ENCODE peak calls at places on chromosomes 12 and 14, in five cellular contexts. One of them, this sample, is unnamed.

GRCh38 chr14:61322799-61323290 is 1.5 kb downstream of the PRKCH start:
- DNase-seq in lower lobe of right lung: peak; percentile 59
- DNase-seq in Karpas-422: no peak
- DNase-seq in mucosa of descending colon: no peak
- DNase-seq in HFF-Myc: no peak
- DNase-seq in this sample: no peak

GRCh38 chr14:93011650-93012317 is 88.8 kb downstream of the CHGA start:
- DNase-seq in Karpas-422: no peak
- DNase-seq in mucosa of descending colon: no peak
- DNase-seq in lower lobe of right lung: no peak
- DNase-seq in HFF-Myc: no peak
- DNase-seq in this sample: no peak

GRCh38 chr12:25839470-25839869 is 119.0 kb upstream of the RASSF8 start:
- DNase-seq in Karpas-422: no peak
- DNase-seq in HFF-Myc: no peak
- DNase-seq in lower lobe of right lung: no peak
- DNase-seq in mucosa of descending colon: no peak
- DNase-seq in this sample: no peak

GRCh38 chr12:100953217-100953616 is 158.6 kb downstream of the ANO4 start:
- DNase-seq in lower lobe of right lung: no peak
- DNase-seq in Karpas-422: no peak
- DNase-seq in HFF-Myc: no peak
- DNase-seq in mucosa of descending colon: no peak
- DNase-seq in this sample: no peak

GRCh38 chr12:47652491-47653234 is 53.2 kb downstream of the RPAP3 start:
- DNase-seq in mucosa of descending colon: peak; percentile 15
- DNase-seq in Karpas-422: peak; percentile 53
- DNase-seq in HFF-Myc: no peak
- DNase-seq in lower lobe of right lung: no peak
- DNase-seq in this sample: no peak

GRCh38 chr14:92578511-92578910 is 64.9 kb downstream of the RIN3 start:
- DNase-seq in Karpas-422: no peak
- DNase-seq in mucosa of descending colon: no peak
- DNase-seq in HFF-Myc: no peak
- DNase-seq in lower lobe of right lung: no peak
- DNase-seq in this sample: no peak

GRCh38 chr12:79689477-79690155 is 1.1 kb downstream of the PAWR start:
- DNase-seq in HFF-Myc: no peak
- DNase-seq in lower lobe of right lung: peak; percentile 68
- DNase-seq in mucosa of descending colon: peak; percentile 62
- DNase-seq in Karpas-422: peak; percentile 80
- DNase-seq in this sample: peak; percentile 40

GRCh38 chr12:124463341-124463861 is 104.0 kb downstream of the NCOR2 start:
- DNase-seq in Karpas-422: no peak
- DNase-seq in HFF-Myc: no peak
- DNase-seq in mucosa of descending colon: no peak
- DNase-seq in lower lobe of right lung: peak; percentile 30
- DNase-seq in this sample: no peak

GRCh38 chr12:53399896-53400295 is 19.9 kb downstream of the SP1 start:
- DNase-seq in Karpas-422: no peak
- DNase-seq in mucosa of descending colon: no peak
- DNase-seq in lower lobe of right lung: no peak
- DNase-seq in HFF-Myc: no peak
- DNase-seq in this sample: no peak

GRCh38 chr12:26369588-26369987 is 174.2 kb downstream of the SSPN start:
- DNase-seq in lower lobe of right lung: no peak
- DNase-seq in HFF-Myc: peak; percentile 50
- DNase-seq in Karpas-422: no peak
- DNase-seq in mucosa of descending colon: no peak
- DNase-seq in this sample: no peak

GRCh38 chr14:65431951-65432350 is 19.4 kb downstream of the FUT8 start:
- DNase-seq in lower lobe of right lung: no peak
- DNase-seq in Karpas-422: no peak
- DNase-seq in mucosa of descending colon: no peak
- DNase-seq in HFF-Myc: no peak
- DNase-seq in this sample: no peak

GRCh38 chr14:23071244-23071974 is 14.1 kb upstream of the CDH24 start:
- DNase-seq in mucosa of descending colon: peak; percentile 84
- DNase-seq in lower lobe of right lung: peak; percentile 84
- DNase-seq in HFF-Myc: peak; percentile 87
- DNase-seq in Karpas-422: peak; percentile 96
- DNase-seq in this sample: peak; percentile 84

GRCh38 chr14:21852061-21852664 is 178.5 kb upstream of the OR4E1 start:
- DNase-seq in Karpas-422: peak; percentile 82
- DNase-seq in mucosa of descending colon: peak; percentile 65
- DNase-seq in lower lobe of right lung: no peak
- DNase-seq in HFF-Myc: no peak
- DNase-seq in this sample: no peak

GRCh38 chr14:46782281-46782680 is 130.7 kb upstream of the RPL10L start:
- DNase-seq in Karpas-422: no peak
- DNase-seq in mucosa of descending colon: no peak
- DNase-seq in HFF-Myc: no peak
- DNase-seq in lower lobe of right lung: no peak
- DNase-seq in this sample: no peak

GRCh38 chr14:79467837-79468236 is 743.5 kb downstream of the DIO2 start:
- DNase-seq in lower lobe of right lung: no peak
- DNase-seq in HFF-Myc: no peak
- DNase-seq in Karpas-422: no peak
- DNase-seq in mucosa of descending colon: peak; percentile 68
- DNase-seq in this sample: no peak

GRCh38 chr12:53759261-53759660 is 7.5 kb upstream of the CISTR start:
- DNase-seq in Karpas-422: no peak
- DNase-seq in lower lobe of right lung: no peak
- DNase-seq in HFF-Myc: no peak
- DNase-seq in mucosa of descending colon: no peak
- DNase-seq in this sample: no peak

GRCh38 chr12:9064201-9064814 is 51.4 kb downstream of the A2M start:
- DNase-seq in lower lobe of right lung: peak; percentile 73
- DNase-seq in HFF-Myc: no peak
- DNase-seq in mucosa of descending colon: peak; percentile 70
- DNase-seq in Karpas-422: no peak
- DNase-seq in this sample: peak; percentile 54

GRCh38 chr14:35470775-35471174 is 63.2 kb upstream of the INSM2 start:
- DNase-seq in Karpas-422: no peak
- DNase-seq in mucosa of descending colon: no peak
- DNase-seq in HFF-Myc: no peak
- DNase-seq in lower lobe of right lung: no peak
- DNase-seq in this sample: no peak

GRCh38 chr12:9925746-9926393 is 6.3 kb downstream of the CLEC2A start:
- DNase-seq in lower lobe of right lung: no peak
- DNase-seq in mucosa of descending colon: no peak
- DNase-seq in Karpas-422: peak; percentile 66
- DNase-seq in HFF-Myc: no peak
- DNase-seq in this sample: no peak

GRCh38 chr12:111557271-111558106 is 41.6 kb downstream of the ATXN2 start:
- DNase-seq in lower lobe of right lung: no peak
- DNase-seq in HFF-Myc: no peak
- DNase-seq in mucosa of descending colon: no peak
- DNase-seq in Karpas-422: no peak
- DNase-seq in this sample: no peak

GRCh38 chr14:102080183-102081080 is 6.4 kb downstream of the HSP90AA1 start:
- DNase-seq in mucosa of descending colon: no peak
- DNase-seq in Karpas-422: peak; percentile 75
- DNase-seq in HFF-Myc: no peak
- DNase-seq in lower lobe of right lung: no peak
- DNase-seq in this sample: no peak

GRCh38 chr12:57223191-57224165 is 6.0 kb upstream of the SHMT2 start:
- DNase-seq in lower lobe of right lung: no peak
- DNase-seq in Karpas-422: no peak
- DNase-seq in HFF-Myc: no peak
- DNase-seq in mucosa of descending colon: no peak
- DNase-seq in this sample: no peak

GRCh38 chr14:89399594-89400068 is 17.4 kb downstream of the FOXN3 start:
- DNase-seq in HFF-Myc: peak; percentile 72
- DNase-seq in mucosa of descending colon: no peak
- DNase-seq in Karpas-422: no peak
- DNase-seq in lower lobe of right lung: no peak
- DNase-seq in this sample: no peak

GRCh38 chr14:74981833-74982232 is 20.9 kb upstream of the EIF2B2 start:
- DNase-seq in Karpas-422: no peak
- DNase-seq in HFF-Myc: no peak
- DNase-seq in lower lobe of right lung: no peak
- DNase-seq in mucosa of descending colon: no peak
- DNase-seq in this sample: no peak

GRCh38 chr12:52573306-52573705 is 337 bp downstream of the KRT74 start:
- DNase-seq in mucosa of descending colon: no peak
- DNase-seq in Karpas-422: no peak
- DNase-seq in HFF-Myc: no peak
- DNase-seq in lower lobe of right lung: no peak
- DNase-seq in this sample: no peak

GRCh38 chr14:71449316-71450055 is 482.7 kb upstream of the RGS6 start:
- DNase-seq in Karpas-422: no peak
- DNase-seq in HFF-Myc: no peak
- DNase-seq in mucosa of descending colon: no peak
- DNase-seq in lower lobe of right lung: no peak
- DNase-seq in this sample: no peak
- H3K4me3 ChIP-seq in Karpas-422: no peak overlapping the region
- H3K4me3 ChIP-seq in HFF-Myc: no peak overlapping the region
- H3K4me3 ChIP-seq in mucosa of descending colon: no peak overlapping the region
- H3K4me3 ChIP-seq in lower lobe of right lung: no peak overlapping the region
- H3K4me3 ChIP-seq in this sample: no peak overlapping the region

GRCh38 chr14:32492482-32492881 is 163.4 kb downstream of the AKAP6 start:
- DNase-seq in lower lobe of right lung: no peak
- DNase-seq in HFF-Myc: no peak
- DNase-seq in mucosa of descending colon: no peak
- DNase-seq in Karpas-422: no peak
- DNase-seq in this sample: no peak

GRCh38 chr14:32495435-32495734 is 166.3 kb downstream of the AKAP6 start:
- DNase-seq in lower lobe of right lung: no peak
- DNase-seq in mucosa of descending colon: no peak
- DNase-seq in Karpas-422: no peak
- DNase-seq in HFF-Myc: no peak
- DNase-seq in this sample: no peak

GRCh38 chr14:32491413-32492016 is 162.4 kb downstream of the AKAP6 start:
- DNase-seq in lower lobe of right lung: no peak
- DNase-seq in mucosa of descending colon: peak; percentile 9
- DNase-seq in Karpas-422: no peak
- DNase-seq in HFF-Myc: no peak
- DNase-seq in this sample: no peak

GRCh38 chr14:32497233-32497632 is 168.1 kb downstream of the AKAP6 start:
- DNase-seq in Karpas-422: no peak
- DNase-seq in lower lobe of right lung: no peak
- DNase-seq in mucosa of descending colon: no peak
- DNase-seq in HFF-Myc: no peak
- DNase-seq in this sample: no peak

DNA sequence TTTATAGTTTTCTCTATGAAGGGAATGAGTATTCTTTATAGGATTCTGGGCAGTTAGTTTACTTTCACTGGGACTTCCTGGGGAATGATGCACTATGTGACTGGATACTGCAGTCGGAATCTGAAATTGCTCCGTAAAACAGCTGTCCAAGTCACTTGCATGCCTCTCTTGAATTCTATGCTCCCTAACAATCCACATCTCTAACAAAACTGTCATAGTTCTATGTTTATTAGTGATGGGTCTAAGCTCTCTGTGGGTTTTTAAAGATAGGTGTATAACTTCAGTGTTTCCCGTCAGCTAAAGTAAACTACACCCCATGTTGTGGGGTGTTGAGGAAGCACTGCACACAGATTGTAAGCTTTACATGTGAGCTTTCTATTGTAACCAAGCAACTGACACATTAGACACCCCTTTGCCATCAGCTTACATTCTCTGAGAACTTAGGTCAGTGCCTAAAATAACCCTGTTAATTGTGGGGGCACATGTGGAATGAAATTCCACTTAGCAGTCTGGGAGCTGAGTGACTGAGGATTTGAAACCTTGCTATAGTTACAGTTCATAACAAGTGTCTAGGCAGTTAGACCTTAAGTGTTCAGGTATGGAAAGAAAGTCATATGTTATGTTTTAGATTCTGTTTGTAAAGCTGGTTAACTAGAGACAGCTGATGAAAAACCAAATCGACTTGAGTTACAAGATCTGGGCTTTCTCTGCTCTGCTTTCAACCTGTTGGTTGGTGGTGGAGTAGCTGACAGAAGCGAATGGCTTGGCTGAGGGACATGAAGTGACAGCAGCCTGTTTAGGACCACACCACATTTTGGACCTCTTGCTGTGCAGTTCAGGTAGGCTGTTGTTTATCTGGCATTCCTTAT is 165.7 kb downstream of the AKAP6 start:
- DNase-seq in HFF-Myc: no peak
- DNase-seq in Karpas-422: no peak
- DNase-seq in lower lobe of right lung: no peak
- DNase-seq in mucosa of descending colon: no peak
- DNase-seq in this sample: no peak
- H3K4me3 ChIP-seq in HFF-Myc: peak overlapping the region; percentile 4
- H3K4me3 ChIP-seq in Karpas-422: no peak overlapping the region
- H3K4me3 ChIP-seq in lower lobe of right lung: no peak overlapping the region
- H3K4me3 ChIP-seq in mucosa of descending colon: no peak overlapping the region
- H3K4me3 ChIP-seq in this sample: no peak overlapping the region

GRCh38 chr14:55102141-55102547 is 26.9 kb upstream of the LGALS3 start:
- DNase-seq in lower lobe of right lung: peak; percentile 84
- DNase-seq in mucosa of descending colon: peak; percentile 71
- DNase-seq in Karpas-422: peak; percentile 71
- DNase-seq in HFF-Myc: peak; percentile 99
- DNase-seq in this sample: peak; percentile 85
- H3K4me3 ChIP-seq in lower lobe of right lung: no peak overlapping the region
- H3K4me3 ChIP-seq in mucosa of descending colon: no peak overlapping the region
- H3K4me3 ChIP-seq in Karpas-422: no peak overlapping the region
- H3K4me3 ChIP-seq in HFF-Myc: peak overlapping the region; percentile 43
- H3K4me3 ChIP-seq in this sample: no peak overlapping the region

GRCh38 chr12:121130866-121131373 is 1.8 kb upstream of the P2RX7 start:
- DNase-seq in mucosa of descending colon: no peak
- DNase-seq in lower lobe of right lung: no peak
- DNase-seq in Karpas-422: no peak
- DNase-seq in HFF-Myc: no peak
- DNase-seq in this sample: no peak

GRCh38 chr12:121131941-121132341 is 735 bp upstream of the P2RX7 start:
- DNase-seq in lower lobe of right lung: no peak
- DNase-seq in HFF-Myc: no peak
- DNase-seq in mucosa of descending colon: no peak
- DNase-seq in Karpas-422: no peak
- DNase-seq in this sample: no peak

GRCh38 chr12:121128908-121129704 is 3.6 kb upstream of the P2RX7 start:
- DNase-seq in Karpas-422: peak; percentile 89
- DNase-seq in lower lobe of right lung: peak; percentile 89
- DNase-seq in mucosa of descending colon: peak; percentile 79
- DNase-seq in HFF-Myc: no peak
- DNase-seq in this sample: peak; percentile 77

GRCh38 chr12:121127501-121127900 is 5.2 kb upstream of the P2RX7 start:
- DNase-seq in HFF-Myc: no peak
- DNase-seq in lower lobe of right lung: no peak
- DNase-seq in Karpas-422: no peak
- DNase-seq in mucosa of descending colon: no peak
- DNase-seq in this sample: no peak

DNA sequence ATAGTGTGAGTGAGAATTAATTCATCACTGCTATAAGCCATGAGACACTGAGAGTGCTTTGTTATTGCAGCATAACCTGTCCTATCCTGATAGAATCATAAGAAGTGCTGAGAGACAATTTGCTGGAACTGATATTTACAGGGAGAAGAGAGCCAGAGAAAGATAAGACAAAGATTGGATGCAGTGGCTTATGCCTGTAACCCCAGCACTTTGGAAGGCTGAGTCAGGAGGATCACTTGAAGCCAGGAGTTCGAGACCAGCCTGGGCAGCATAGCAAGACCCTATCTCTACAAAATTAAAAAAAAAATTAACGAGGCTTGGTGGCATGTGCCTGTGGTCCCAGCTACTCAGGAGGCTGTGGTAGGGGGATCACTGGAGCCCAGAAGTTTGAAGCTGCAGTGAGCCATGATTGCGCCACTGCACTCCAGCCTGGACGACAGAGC is 3.0 kb upstream of the P2RX7 start:
- DNase-seq in Karpas-422: no peak
- DNase-seq in lower lobe of right lung: no peak
- DNase-seq in HFF-Myc: no peak
- DNase-seq in mucosa of descending colon: no peak
- DNase-seq in this sample: no peak
- H3K4me3 ChIP-seq in Karpas-422: no peak overlapping the region
- H3K4me3 ChIP-seq in lower lobe of right lung: peak overlapping the region; percentile 29
- H3K4me3 ChIP-seq in HFF-Myc: no peak overlapping the region
- H3K4me3 ChIP-seq in mucosa of descending colon: no peak overlapping the region
- H3K4me3 ChIP-seq in this sample: no peak overlapping the region

This sample was measured in uterus.